ENCODE peak calls at places on chromosomes 12 and 14, in seven cellular contexts. Z is activated CD8-positive, alpha-beta T cell treated with anti-CD3 and anti-CD28 coated beads, Interleukin-2, amount 10 ng/mL, durations not matched to agents 7 days and 5 days; B is stimulated activated naive B cell treated with anti-CD40 and anti-IgM and Interleukin-4, amounts not matched to agents 10 μg/mL and 1 μg/mL and 100 μg/mL, for 72 hours; M is upper lobe of left lung; S is naive thymus-derived CD8-positive, alpha-beta T cell; D is naive thymus-derived CD4-positive, alpha-beta T cell; W is left lung. V is an unnamed sample.

GRCh38 chr12:29616664-29617409 is 119.4 kb upstream of the OVCH1 start:
- ATAC-seq in Z (no peak), B (no peak), M (peak), S (no peak), D (no peak), W (no peak), V (no peak)

GRCh38 chr12:75725505-75726120 is 214.2 kb upstream of the KRR1 start:
- ATAC-seq in Z (no peak), B (no peak), M (peak), S (no peak), D (no peak), W (no peak), V (peak)

GRCh38 chr12:89448526-89448925 is 76.1 kb downstream of the GALNT4 start:
- ATAC-seq in Z (no peak), B (no peak), M (no peak), S (no peak), D (no peak), W (no peak), V (no peak)

GRCh38 chr12:26810330-26810729 is 22.7 kb downstream of the ITPR2 start:
- ATAC-seq in Z (no peak), B (no peak), M (peak), S (no peak), D (no peak), W (peak), V (peak)

GRCh38 chr14:100406505-100407131 is 83.5 kb downstream of the SLC25A47 start:
- ATAC-seq in Z (peak), B (peak), M (no peak), S (peak), D (peak), W (peak), V (no peak)

GRCh38 chr12:64304571-64304970 is 82.5 kb upstream of the KICS2 start:
- ATAC-seq in Z (no peak), B (no peak), M (no peak), S (no peak), D (no peak), W (no peak), V (no peak)

GRCh38 chr12:63400746-63401145 is 249.7 kb upstream of the AVPR1A start:
- ATAC-seq in Z (no peak), B (peak), M (no peak), S (no peak), D (no peak), W (peak), V (no peak)

GRCh38 chr12:102689701-102690100 is 209.3 kb upstream of the IGF1 start:
- ATAC-seq in Z (no peak), B (no peak), M (no peak), S (no peak), D (no peak), W (no peak), V (no peak)

GRCh38 chr14:89720076-89720687 is 234.3 kb downstream of the EFCAB11 start:
- ATAC-seq in Z (no peak), B (no peak), M (no peak), S (peak), D (peak), W (no peak), V (no peak)

GRCh38 chr12:76674669-76675315 is 89.1 kb upstream of the ZDHHC17 start:
- ATAC-seq in Z (peak), B (no peak), M (no peak), S (no peak), D (no peak), W (no peak), V (no peak)

GRCh38 chr14:56065621-56066295 is 52.5 kb upstream of the PELI2 start:
- ATAC-seq in Z (no peak), B (no peak), M (no peak), S (no peak), D (no peak), W (no peak), V (no peak)

GRCh38 chr12:23536293-23536692 is 413.2 kb downstream of the SOX5 start:
- ATAC-seq in Z (no peak), B (no peak), M (no peak), S (no peak), D (no peak), W (no peak), V (no peak)

GRCh38 chr12:111482464-111482863 is 76.7 kb downstream of the SH2B3 start:
- ATAC-seq in Z (no peak), B (no peak), M (no peak), S (no peak), D (no peak), W (no peak), V (peak)

GRCh38 chr14:91219505-91220389 is 24.8 kb downstream of the GPR68 start:
- ATAC-seq in Z (no peak), B (no peak), M (peak), S (no peak), D (no peak), W (peak), V (no peak)

GRCh38 chr12:40137252-40137651 is 31.4 kb upstream of the SLC2A13 start:
- ATAC-seq in Z (no peak), B (peak), M (peak), S (peak), D (peak), W (peak), V (no peak)

GRCh38 chr12:47590771-47591368 is 115.0 kb downstream of the RPAP3 start:
- ATAC-seq in Z (no peak), B (no peak), M (no peak), S (no peak), D (no peak), W (peak), V (no peak)

GRCh38 chr12:46959484-46959883 is 119.9 kb upstream of the PCED1B start:
- ATAC-seq in Z (no peak), B (no peak), M (no peak), S (no peak), D (no peak), W (no peak), V (peak)

GRCh38 chr14:55908071-55908470 is 210.1 kb upstream of the PELI2 start:
- ATAC-seq in Z (no peak), B (no peak), M (no peak), S (no peak), D (no peak), W (no peak), V (no peak)

GRCh38 chr14:103343164-103343879 is 9.3 kb downstream of the EIF5 start:
- ATAC-seq in Z (no peak), B (no peak), M (no peak), S (peak), D (no peak), W (no peak), V (no peak)

GRCh38 chr12:105352049-105352448 is 21.6 kb downstream of the C12orf75 start:
- ATAC-seq in Z (peak), B (peak), M (no peak), S (no peak), D (no peak), W (no peak), V (no peak)

GRCh38 chr12:100020370-100020769 is 35.6 kb upstream of the ANKS1B start:
- ATAC-seq in Z (no peak), B (no peak), M (no peak), S (no peak), D (no peak), W (no peak), V (peak)

GRCh38 chr12:132904718-132905328 is 17.4 kb upstream of the CHFR start:
- ATAC-seq in Z (peak), B (peak), M (peak), S (peak), D (peak), W (peak), V (no peak)

GRCh38 chr14:101215266-101215665 is 311.7 kb upstream of the RTL1 start:
- ATAC-seq in Z (no peak), B (no peak), M (no peak), S (no peak), D (no peak), W (no peak), V (no peak)

GRCh38 chr12:109772622-109773321 is 59.1 kb downstream of the FAM222A start:
- ATAC-seq in Z (no peak), B (no peak), M (no peak), S (no peak), D (no peak), W (no peak), V (no peak)

GRCh38 chr14:67241416-67242362 is at the start of gene PALS1:
- ATAC-seq in Z (peak), B (peak), M (peak), S (peak), D (peak), W (peak), V (peak)

GRCh38 chr12:53988519-53989226 is 3.7 kb downstream of the HOXC10 start:
- ATAC-seq in Z (no peak), B (no peak), M (no peak), S (no peak), D (no peak), W (no peak), V (peak)